ENCODE peak calls at places on chromosomes 3 and 15, in nine cellular contexts. P is transverse colon, H is Caco-2, E is upper lobe of left lung, O is A673, L is HL-60, Z is A549, U is fibroblast of lung, W is nephron progenitor cell. F is an unnamed sample.

GRCh38 chr3:61877359-61877770 is 316.0 kb downstream of the PTPRG start:
- DNase-seq in Z (peak), O (peak), U (peak), H (peak), L (no peak), E (no peak), W (peak), P (no peak), F (no peak)

GRCh38 chr3:184347321-184348056 is 10.1 kb downstream of the FAM131A start:
- DNase-seq in W (no peak), Z (no peak), P (no peak), H (no peak), U (peak), E (no peak), L (no peak), O (peak), F (no peak)

GRCh38 chr3:101725192-101725889 is 927 bp downstream of the CEP97 start:
- DNase-seq in U (peak), W (peak), E (peak), L (peak), O (peak), H (peak), Z (peak), P (peak), F (no peak)

GRCh38 chr15:77292924-77293558 is 126.9 kb downstream of the PEAK1 start:
- DNase-seq in O (no peak), U (no peak), Z (no peak), L (no peak), E (no peak), H (no peak), W (no peak), P (no peak), F (no peak)

GRCh38 chr15:88337993-88338392 is 81.5 kb upstream of the NTRK3 start:
- DNase-seq in Z (no peak), L (no peak), E (no peak), P (no peak), W (no peak), U (no peak), O (no peak), H (no peak), F (no peak)

GRCh38 chr3:139715736-139716135 is 38.0 kb upstream of the NMNAT3 start:
- DNase-seq in W (no peak), L (no peak), Z (no peak), O (no peak), U (no peak), E (no peak), H (no peak), P (no peak), F (no peak)

GRCh38 chr3:197404754-197405153 is 106.3 kb upstream of the DLG1 start:
- DNase-seq in Z (no peak), H (no peak), W (no peak), L (no peak), U (no peak), O (no peak), E (no peak), P (no peak), F (no peak)

GRCh38 chr3:126446791-126447190 is 28.9 kb downstream of the ZXDC start:
- DNase-seq in E (no peak), L (no peak), P (no peak), W (no peak), Z (no peak), O (no peak), U (peak), H (no peak), F (no peak)

GRCh38 chr3:191290311-191291025 is 38.7 kb upstream of the CCDC50 start:
- DNase-seq in E (no peak), L (no peak), U (peak), O (peak), Z (no peak), W (no peak), H (no peak), P (no peak), F (no peak)

GRCh38 chr3:185656321-185656840 is 70.3 kb downstream of the SENP2 start:
- DNase-seq in U (peak), H (no peak), L (no peak), O (no peak), W (no peak), P (peak), E (no peak), Z (no peak), F (no peak)

GRCh38 chr3:97810779-97811390 is 10.9 kb upstream of the CRYBG3 start:
- DNase-seq in U (peak), O (no peak), P (no peak), E (no peak), Z (no peak), H (no peak), L (no peak), W (no peak), F (no peak)

GRCh38 chr15:29424118-29424517 is 154.5 kb upstream of the NSMCE3 start:
- DNase-seq in W (no peak), Z (no peak), E (no peak), L (no peak), H (no peak), U (no peak), O (no peak), P (no peak), F (no peak)

GRCh38 chr3:150545419-150546225 is 674 bp downstream of the SERP1 start:
- DNase-seq in U (peak), O (peak), E (peak), Z (no peak), L (no peak), W (no peak), P (peak), H (peak), F (no peak)

GRCh38 chr3:57743511-57743910 is 12.6 kb upstream of the SLMAP start:
- DNase-seq in E (no peak), Z (no peak), U (peak), L (no peak), W (no peak), H (no peak), O (no peak), P (no peak), F (no peak)

GRCh38 chr3:139434764-139435291 is 41.5 kb downstream of the RBP2 start:
- DNase-seq in H (no peak), L (no peak), P (no peak), O (no peak), Z (no peak), W (no peak), E (peak), U (peak), F (no peak)

GRCh38 chr15:89679221-89679620 is at the start of gene PLIN1:
- DNase-seq in O (no peak), H (no peak), W (no peak), L (no peak), Z (no peak), P (no peak), E (no peak), U (no peak), F (no peak)

DNA sequence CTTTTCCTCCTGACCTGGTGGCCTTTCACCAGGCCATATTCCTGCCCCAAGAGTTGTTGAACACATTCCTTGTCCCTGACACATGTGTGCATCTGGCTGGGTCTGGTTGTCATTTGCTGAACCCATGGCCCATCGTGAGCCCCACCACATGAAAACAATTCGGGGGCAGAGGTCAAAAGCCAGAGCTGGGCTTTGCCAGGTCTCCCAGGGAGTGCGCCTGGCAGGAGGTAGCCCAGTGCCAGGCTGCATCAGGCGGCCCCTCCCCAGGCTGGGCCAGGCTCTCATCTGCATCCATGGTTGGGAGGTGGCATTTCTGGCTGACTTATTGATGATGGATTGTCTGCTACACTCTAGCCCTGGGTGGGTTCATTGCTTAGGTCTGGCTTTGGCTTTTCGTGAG is 30.9 kb downstream of the SPSB4 start:
- DNase-seq in L (no peak), U (no peak), E (no peak), W (no peak), P (no peak), Z (no peak), H (no peak), O (no peak), F (no peak)
- TF ChIP-seq CTCF in L (no peak), U (no peak), E (no peak), W (no peak), P (no peak), Z (no peak), H (no peak), O (no peak), F (no peak)

GRCh38 chr15:33608714-33609113 is 297.9 kb downstream of the RYR3 start:
- DNase-seq in Z (no peak), O (peak), W (no peak), H (peak), P (no peak), E (no peak), U (no peak), L (no peak), F (no peak)
- TF ChIP-seq CTCF in Z (peak), O (peak), W (peak), H (peak), P (peak), E (no peak), U (no peak), L (no peak), F (no peak)

GRCh38 chr3:125055165-125055912 is 458 bp downstream of the HEG1 start:
- DNase-seq in O (peak), U (no peak), P (no peak), H (no peak), L (no peak), Z (no peak), W (peak), E (no peak), F (no peak)

GRCh38 chr3:125052671-125053303 is 3.0 kb downstream of the HEG1 start:
- DNase-seq in E (no peak), Z (no peak), P (no peak), W (no peak), U (peak), O (peak), L (no peak), H (no peak), F (no peak)

GRCh38 chr3:125053304-125053699 is 2.5 kb downstream of the HEG1 start:
- DNase-seq in H (no peak), P (no peak), L (no peak), U (no peak), Z (no peak), E (no peak), W (no peak), O (no peak), F (no peak)

GRCh38 chr3:125055913-125056705 is at the start of gene HEG1:
- DNase-seq in W (peak), P (peak), E (peak), L (peak), U (peak), H (peak), Z (peak), O (peak), F (peak)

DNA sequence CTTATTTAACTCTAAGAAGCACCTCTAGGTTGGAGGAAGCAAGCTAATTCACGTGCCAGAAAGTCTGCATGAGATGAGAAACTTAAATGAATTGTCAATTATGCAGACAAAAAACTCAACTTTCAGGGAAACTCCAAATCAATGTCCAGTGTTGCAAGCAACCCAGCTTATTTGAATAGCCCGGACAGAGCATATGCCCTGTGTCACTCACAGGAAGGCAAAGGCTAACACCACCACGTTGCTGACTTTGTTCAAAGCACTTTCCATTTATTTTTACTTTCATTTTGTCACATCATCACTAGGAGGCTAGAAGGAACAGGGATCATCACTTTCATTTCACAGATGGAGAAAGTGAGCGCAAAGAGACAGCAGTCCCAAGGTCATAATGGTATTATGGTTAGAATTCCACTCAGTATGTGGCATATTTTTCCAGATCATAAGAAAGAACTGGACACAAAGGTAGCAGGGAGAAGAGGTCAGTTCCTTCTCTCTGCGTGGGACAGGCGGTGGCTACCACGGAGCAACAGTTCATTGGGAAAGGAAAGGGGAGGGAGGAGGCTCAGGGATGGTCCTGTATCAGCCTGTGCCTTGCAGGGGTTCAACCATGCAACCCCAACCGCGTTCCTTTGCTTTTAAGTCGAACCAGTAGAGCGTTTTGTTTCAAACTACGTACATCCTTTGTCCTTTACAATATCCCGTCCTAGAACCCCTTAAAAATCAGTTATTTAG is 1.2 kb downstream of the HEG1 start:
- DNase-seq in U (peak), W (no peak), O (peak), E (peak), L (no peak), H (peak), P (no peak), Z (peak), F (no peak)
- TF ChIP-seq CTCF in U (peak), W (no peak), O (peak), E (no peak), L (no peak), H (no peak), P (no peak), Z (no peak), F (no peak)

GRCh38 chr3:188557230-188557629 is 403.3 kb downstream of the LPP start:
- DNase-seq in O (no peak), E (no peak), Z (no peak), W (no peak), U (no peak), L (no peak), P (no peak), H (no peak), F (no peak)

GRCh38 chr3:188559069-188559410 is 405.1 kb downstream of the LPP start:
- DNase-seq in O (no peak), H (no peak), P (no peak), E (no peak), W (no peak), L (no peak), U (no peak), Z (no peak), F (no peak)

GRCh38 chr3:188559856-188560255 is 405.9 kb downstream of the LPP start:
- DNase-seq in E (no peak), W (no peak), U (no peak), O (no peak), P (no peak), L (no peak), Z (no peak), H (no peak), F (no peak)

GRCh38 chr3:188558343-188559068 is 404.5 kb downstream of the LPP start:
- DNase-seq in W (no peak), L (peak), Z (no peak), O (no peak), E (no peak), H (no peak), U (peak), P (no peak), F (no peak)

GRCh38 chr3:188562163-188562562 is 408.2 kb downstream of the LPP start:
- DNase-seq in P (no peak), Z (no peak), U (no peak), W (no peak), L (no peak), H (no peak), O (no peak), E (no peak), F (no peak)
- TF ChIP-seq CTCF in P (no peak), Z (no peak), U (no peak), W (no peak), L (no peak), H (no peak), O (no peak), E (no peak), F (no peak)

GRCh38 chr15:62392411-62392810 is 227.3 kb upstream of the C2CD4B start:
- DNase-seq in H (peak), W (peak), U (peak), P (peak), L (peak), E (no peak), Z (no peak), O (no peak), F (no peak)
- TF ChIP-seq CTCF in H (no peak), W (no peak), U (no peak), P (no peak), L (no peak), E (no peak), Z (no peak), O (no peak), F (no peak)

DNA sequence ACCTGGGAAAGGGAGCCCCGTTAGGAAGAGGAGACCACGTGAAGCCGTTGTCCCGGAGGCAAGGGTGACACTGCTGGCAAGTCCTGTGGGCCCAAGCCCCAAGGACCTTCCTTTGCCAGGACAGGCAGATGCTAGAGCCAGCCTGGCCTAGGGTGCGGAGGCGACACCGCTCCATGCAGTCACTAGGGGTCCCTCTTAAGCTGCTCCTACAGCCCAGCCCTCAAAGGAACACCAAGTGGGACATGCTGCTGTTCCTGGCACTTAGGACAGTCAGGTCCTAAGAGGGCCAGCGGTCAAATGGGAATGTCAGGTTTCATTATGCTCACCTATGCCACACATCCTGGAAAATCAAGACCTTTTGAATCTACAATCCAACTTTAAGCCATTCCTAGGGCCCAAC is 59.7 kb downstream of the RPN1 start:
- DNase-seq in O (no peak), Z (no peak), L (peak), H (peak), U (no peak), W (no peak), E (no peak), P (no peak), F (no peak)
- TF ChIP-seq CTCF in O (peak), Z (no peak), L (peak), H (no peak), U (no peak), W (peak), E (no peak), P (no peak), F (no peak)

DNA sequence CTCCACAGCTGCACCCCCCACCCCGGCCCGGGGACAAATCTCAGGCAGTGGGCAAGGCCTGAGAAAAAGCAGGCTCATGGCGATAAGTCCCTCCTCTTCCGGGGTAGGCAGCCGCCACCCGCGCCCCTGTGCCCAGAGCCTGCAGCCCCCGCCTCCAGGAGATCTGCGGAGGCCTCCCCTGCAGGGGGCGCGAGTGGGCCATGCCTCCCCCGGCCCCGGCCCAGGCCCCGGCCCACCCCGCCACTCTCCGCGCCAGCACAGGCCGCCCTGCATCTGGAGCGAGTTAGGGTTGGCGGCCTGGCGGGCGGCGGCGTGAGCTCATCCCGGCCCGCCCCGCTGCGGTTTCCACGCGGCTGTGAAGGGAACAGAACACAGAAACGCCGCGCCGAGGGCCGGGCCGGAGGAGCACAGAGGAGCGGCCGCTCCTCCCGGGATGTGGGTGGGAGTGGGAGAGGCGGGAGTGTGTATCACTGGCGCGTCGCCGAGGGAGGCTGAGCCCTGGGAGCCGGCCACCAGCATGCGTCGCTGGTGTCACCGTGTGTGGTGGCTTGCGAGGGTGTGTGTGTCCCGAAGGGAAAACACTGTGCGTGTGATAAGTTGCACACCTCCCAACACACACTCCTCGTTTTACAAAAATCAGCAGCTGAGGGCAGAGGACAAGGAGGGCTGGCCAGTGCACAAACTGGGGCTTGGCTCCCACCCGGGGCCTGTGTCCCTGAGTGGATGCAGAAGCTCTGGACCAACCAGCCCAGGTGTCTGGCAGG is 17.2 kb downstream of the MYL3 start:
- DNase-seq in P (peak), O (peak), H (peak), W (peak), L (peak), U (peak), E (peak), Z (no peak), F (peak)
- TF ChIP-seq CTCF in P (peak), O (peak), H (no peak), W (peak), L (no peak), U (peak), E (peak), Z (no peak), F (peak)

DNA sequence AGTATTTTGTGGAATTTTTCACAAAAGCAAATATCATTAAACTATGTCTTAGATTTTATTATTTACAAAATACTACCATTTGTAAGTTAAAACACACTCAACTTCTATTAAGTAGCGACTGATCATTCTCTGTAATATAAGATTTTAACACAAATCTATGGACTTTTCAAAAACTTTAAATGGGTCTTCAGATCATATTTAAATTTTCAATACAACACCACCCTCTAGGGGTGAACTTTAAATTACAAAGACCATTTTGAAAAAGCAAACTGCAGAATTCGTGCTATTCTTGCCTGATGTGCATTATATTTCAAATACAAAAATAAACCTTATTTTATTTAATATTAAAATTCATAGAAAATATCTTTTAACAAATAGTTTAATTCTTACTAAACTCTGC is 8.2 kb upstream of the VGLL4 start:
- DNase-seq in U (peak), E (no peak), L (no peak), Z (peak), H (peak), W (no peak), O (peak), P (no peak), F (no peak)
- TF ChIP-seq CTCF in U (no peak), E (peak), L (no peak), Z (peak), H (peak), W (peak), O (peak), P (peak), F (peak)